ENCODE peak calls at places on chromosome 16, in four cellular contexts. V, I, E and O are unnamed samples.

GRCh38 chr16:69324585-69325253 is 5.7 kb downstream of the PDF start:
- DNase-seq in I (no peak), V (no peak), E (no peak), O (no peak)

GRCh38 chr16:11094838-11095565 is 150.6 kb downstream of the CLEC16A start:
- DNase-seq in V (no peak), I (peak), E (no peak), O (no peak)

GRCh38 chr16:11669380-11670146 is 1.3 kb downstream of the SNN start:
- DNase-seq in I (peak), V (peak), E (no peak), O (no peak)

GRCh38 chr16:89764711-89765201 is 43.4 kb downstream of the ZNF276 start:
- DNase-seq in I (peak), V (peak), E (no peak), O (peak)

GRCh38 chr16:4114257-4115208 is 1.7 kb downstream of the ADCY9 start:
- DNase-seq in E (no peak), I (no peak), V (no peak), O (no peak)

GRCh38 chr16:88700636-88701482 is 5.3 kb downstream of the RNF166 start:
- DNase-seq in V (peak), I (peak), E (no peak), O (peak)

GRCh38 chr16:10964039-10964890 is 19.9 kb downstream of the CLEC16A start:
- DNase-seq in V (peak), I (peak), E (peak), O (peak)

GRCh38 chr16:1346422-1347285 is 5.0 kb downstream of the TSR3 start:
- DNase-seq in E (peak), I (no peak), V (no peak), O (no peak)

GRCh38 chr16:1048442-1049112 is 24.0 kb upstream of the SSTR5 start:
- DNase-seq in I (no peak), V (peak), E (peak), O (no peak)

GRCh38 chr16:58481931-58482330 is 18.0 kb upstream of the NDRG4 start:
- DNase-seq in V (no peak), I (no peak), E (no peak), O (no peak)

GRCh38 chr16:67685388-67686112 is 18.9 kb downstream of the C16orf86 start:
- DNase-seq in V (no peak), I (peak), E (no peak), O (no peak)

GRCh38 chr16:1712791-1713261 is 6.8 kb downstream of the MAPK8IP3 start:
- DNase-seq in V (no peak), E (no peak), I (peak), O (no peak)

GRCh38 chr16:16828913-16829398 is 450.0 kb downstream of the NPIPA7 start:
- DNase-seq in E (no peak), V (no peak), I (no peak), O (no peak)

GRCh38 chr16:3979070-3979469 is 98.6 kb upstream of the CREBBP start:
- DNase-seq in I (no peak), E (no peak), V (no peak), O (no peak)

GRCh38 chr16:78599271-78599670 is 499.8 kb downstream of the WWOX start:
- DNase-seq in E (no peak), V (no peak), I (no peak), O (no peak)